ENCODE peak calls at places on chromosomes 13 and 19, in seven cellular contexts. L, C, O, E, H, P and V are unnamed samples.

GRCh38 chr13:67147257-67148218 is 82.6 kb downstream of the PCDH9 start:
- DNase-seq in L (peak; percentile 69), C (no peak), O (no peak), E (no peak), H (peak; percentile 67), P (no peak), V (peak; percentile 8)

GRCh38 chr19:12825259-12826131 is 8.9 kb downstream of the RTBDN start:
- DNase-seq in L (no peak), C (peak; percentile 11), O (no peak), E (no peak), H (no peak), P (no peak), V (no peak)

GRCh38 chr19:44603201-44603945 is 10.0 kb upstream of the IGSF23 start:
- DNase-seq in L (peak; percentile 95), C (no peak), O (peak; percentile 67), E (no peak), H (peak; percentile 93), P (no peak), V (no peak)

GRCh38 chr13:87274209-87274819 is 396.9 kb upstream of the SLITRK5 start:
- DNase-seq in L (peak; percentile 42), C (peak; percentile 12), O (no peak), E (no peak), H (no peak), P (no peak), V (peak; percentile 10)

GRCh38 chr19:17721821-17722220 is 2.5 kb downstream of the MAP1S start:
- DNase-seq in L (peak; percentile 65), C (no peak), O (no peak), E (no peak), H (peak; percentile 71), P (no peak), V (no peak)

GRCh38 chr13:39144941-39145533 is 106.8 kb downstream of the NHLRC3 start:
- DNase-seq in L (peak; percentile 78), C (peak; percentile 47), O (peak; percentile 43), E (peak; percentile 63), H (peak; percentile 39), P (no peak), V (peak; percentile 43)

GRCh38 chr13:113585828-113586355 is 1.3 kb downstream of the TFDP1 start:
- DNase-seq in L (no peak), C (no peak), O (no peak), E (no peak), H (no peak), P (no peak), V (no peak)

GRCh38 chr19:4635763-4636135 is 3.6 kb upstream of the TNFAIP8L1 start:
- DNase-seq in L (no peak), C (no peak), O (no peak), E (no peak), H (no peak), P (no peak), V (no peak)

GRCh38 chr13:76161143-76161542 is 525.0 kb downstream of the LMO7 start:
- DNase-seq in L (no peak), C (no peak), O (no peak), E (no peak), H (no peak), P (no peak), V (no peak)

GRCh38 chr19:33420821-33421220 is 47.3 kb downstream of the CEBPG start:
- DNase-seq in L (no peak), C (no peak), O (no peak), E (no peak), H (no peak), P (no peak), V (no peak)

GRCh38 chr13:49183672-49184315 is 36.3 kb upstream of the MLNR start:
- DNase-seq in L (peak; percentile 61), C (no peak), O (no peak), E (no peak), H (peak; percentile 3), P (no peak), V (no peak)

GRCh38 chr13:98853791-98854191 is 101.3 kb upstream of the SLC15A1 start:
- DNase-seq in L (peak; percentile 75), C (no peak), O (peak; percentile 68), E (no peak), H (peak; percentile 74), P (no peak), V (no peak)

GRCh38 chr19:30342901-30343300 is 29.3 kb upstream of the ZNF536 start:
- DNase-seq in L (no peak), C (no peak), O (no peak), E (no peak), H (no peak), P (no peak), V (no peak)

GRCh38 chr13:99380402-99380801 is 73.2 kb upstream of the GPR183 start:
- DNase-seq in L (no peak), C (no peak), O (no peak), E (no peak), H (no peak), P (no peak), V (no peak)

GRCh38 chr19:58009666-58010301 is 7.2 kb upstream of the ZNF606 start:
- DNase-seq in L (peak; percentile 79), C (peak; percentile 93), O (no peak), E (peak; percentile 80), H (peak; percentile 75), P (peak; percentile 26), V (peak; percentile 53)

GRCh38 chr19:28020631-28021315 is 1192.2 kb downstream of the UQCRFS1 start:
- DNase-seq in L (no peak), C (no peak), O (no peak), E (no peak), H (no peak), P (no peak), V (no peak)

GRCh38 chr19:2355168-2356035 is 4.7 kb upstream of the TMPRSS9 start:
- DNase-seq in L (peak; percentile 15), C (no peak), O (no peak), E (no peak), H (peak; percentile 51), P (no peak), V (no peak)

GRCh38 chr19:49109569-49110233 is 4.5 kb upstream of the LIN7B start:
- DNase-seq in L (no peak), C (no peak), O (no peak), E (no peak), H (no peak), P (no peak), V (no peak)

GRCh38 chr13:111639196-111639705 is 318.8 kb downstream of the TEX29 start:
- DNase-seq in L (no peak), C (no peak), O (no peak), E (no peak), H (no peak), P (no peak), V (no peak)

GRCh38 chr19:50016225-50016807 is 8.9 kb downstream of the VRK3 start:
- DNase-seq in L (no peak), C (no peak), O (no peak), E (no peak), H (no peak), P (no peak), V (no peak)

GRCh38 chr19:1650627-1651009 is 1.8 kb downstream of the TCF3 start:
- DNase-seq in L (no peak), C (no peak), O (no peak), E (peak; percentile 18), H (peak; percentile 9), P (no peak), V (no peak)

GRCh38 chr13:33536639-33537425 is 251.3 kb upstream of the STARD13 start:
- DNase-seq in L (peak; percentile 82), C (no peak), O (peak; percentile 72), E (no peak), H (no peak), P (no peak), V (no peak)
- H3K4me3 ChIP-seq in L (no peak overlapping the region), C (no peak overlapping the region), O (no peak overlapping the region), E (no peak overlapping the region), H (no peak overlapping the region), P (peak overlapping the region; percentile 49), V (no peak overlapping the region)

DNA sequence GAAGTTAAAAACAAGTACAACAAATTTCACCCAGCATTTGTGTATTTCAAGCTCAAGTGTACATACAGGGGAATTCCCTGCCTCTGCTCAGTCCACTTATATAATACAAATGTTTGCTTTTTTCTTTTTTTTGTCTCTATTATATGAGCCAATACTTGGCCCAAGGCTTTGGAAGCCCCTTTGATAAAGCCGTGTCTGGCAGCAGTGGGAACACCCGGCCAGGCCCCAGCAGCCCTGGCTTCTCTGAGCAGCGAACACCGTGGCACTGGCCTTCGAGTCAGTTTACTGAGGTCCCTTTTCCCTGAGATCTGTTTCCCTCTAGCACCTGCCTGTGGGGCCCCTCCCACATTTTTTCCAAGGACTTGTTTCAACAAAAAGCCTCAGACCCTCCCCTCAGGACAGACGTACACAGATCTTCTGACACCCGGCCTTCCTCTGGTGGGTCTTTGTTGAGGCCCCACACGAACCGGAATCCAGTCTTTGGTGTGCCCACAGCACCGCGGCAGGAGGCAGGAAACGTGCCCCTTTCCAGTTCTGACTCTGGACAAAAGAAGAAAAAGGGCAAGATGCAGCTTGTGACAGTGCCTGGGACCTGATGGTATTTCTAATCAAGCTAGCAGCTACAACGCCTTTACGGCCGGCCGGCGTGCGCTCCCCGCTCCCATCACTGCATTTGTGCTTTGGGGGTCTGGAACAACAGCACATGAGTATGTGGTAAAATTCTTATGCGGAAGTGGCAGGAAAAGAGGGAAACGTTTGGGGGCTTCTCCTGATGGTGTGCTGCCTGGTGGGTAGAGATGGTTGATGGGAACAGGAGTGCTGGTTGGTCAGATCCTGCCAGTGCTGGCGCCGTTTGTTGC is 13.8 kb downstream of the SIPA1L3 start:
- DNase-seq in L (no peak), C (peak; percentile 18), O (no peak), E (no peak), H (no peak), P (no peak), V (no peak)
- TF ChIP-seq CTCF in L (no peak), C (no peak), O (no peak), E (no peak), H (no peak), P (no peak), V (no peak)

DNA sequence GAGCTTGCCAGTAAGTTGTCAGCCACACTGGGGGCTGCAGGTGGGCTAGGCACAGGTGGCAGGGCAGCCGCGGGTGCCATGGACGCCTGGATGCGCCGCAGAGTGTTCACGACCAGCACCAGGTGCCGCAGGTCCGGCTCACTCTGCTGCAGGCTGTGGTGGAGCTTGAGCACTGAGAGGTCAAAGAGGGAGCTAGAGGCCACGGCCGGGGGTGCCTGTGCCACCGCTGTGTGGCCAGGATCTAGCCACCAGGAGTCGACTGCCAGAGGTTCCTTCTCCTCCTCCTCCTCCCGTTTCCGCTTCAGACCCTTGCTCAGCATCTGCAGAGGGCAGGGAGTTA is 2.6 kb downstream of the SERTAD1 start:
- DNase-seq in L (no peak), C (no peak), O (no peak), E (no peak), H (no peak), P (no peak), V (no peak)
- H3K4me3 ChIP-seq in L (no peak overlapping the region), C (no peak overlapping the region), O (no peak overlapping the region), E (no peak overlapping the region), H (no peak overlapping the region), P (no peak overlapping the region), V (no peak overlapping the region)

GRCh38 chr13:46519177-46519576 is 33.8 kb upstream of the LRCH1 start:
- DNase-seq in L (no peak), C (no peak), O (no peak), E (no peak), H (no peak), P (no peak), V (no peak)

GRCh38 chr13:46522692-46523040 is 30.3 kb upstream of the LRCH1 start:
- DNase-seq in L (no peak), C (no peak), O (no peak), E (no peak), H (no peak), P (no peak), V (no peak)

GRCh38 chr13:46520188-46520587 is 32.8 kb upstream of the LRCH1 start:
- DNase-seq in L (no peak), C (no peak), O (no peak), E (no peak), H (no peak), P (no peak), V (no peak)

GRCh38 chr13:46521921-46522691 is 30.9 kb upstream of the LRCH1 start:
- DNase-seq in L (peak; percentile 24), C (no peak), O (no peak), E (no peak), H (no peak), P (no peak), V (no peak)

GRCh38 chr13:46521486-46521885 is 31.5 kb upstream of the LRCH1 start:
- DNase-seq in L (no peak), C (no peak), O (no peak), E (no peak), H (no peak), P (no peak), V (no peak)
- TF ChIP-seq CTCF in L (no peak), C (no peak), O (no peak), E (no peak), H (no peak), P (no peak), V (no peak)